ENCODE peak calls at places on chromosomes 13 and 19, in seven cellular contexts. O, G, Y, J, E, Q and H are unnamed samples.

GRCh38 chr13:51230473-51231105 is 8.4 kb downstream of the FAM124A start:
- DNase-seq in Q (no peak), J (peak), Y (no peak), G (no peak), E (no peak), O (no peak), H (no peak)

GRCh38 chr13:25733696-25734435 is 317.9 kb downstream of the SHISA2 start:
- DNase-seq in J (no peak), O (no peak), G (no peak), E (no peak), Q (no peak), Y (no peak), H (no peak)

GRCh38 chr19:39740395-39740794 is 2.6 kb upstream of the CLC start:
- DNase-seq in O (no peak), J (no peak), Q (no peak), G (no peak), E (no peak), Y (no peak), H (no peak)

GRCh38 chr19:35291259-35291658 is 702 bp upstream of the MAG start:
- DNase-seq in G (no peak), E (no peak), Y (no peak), O (no peak), J (no peak), Q (no peak), H (no peak)

GRCh38 chr19:48403606-48404005 is 10.1 kb downstream of the GRIN2D start:
- DNase-seq in G (no peak), E (peak), O (peak), J (no peak), Q (no peak), Y (no peak), H (peak)

GRCh38 chr13:72782717-72783116 is 784 bp downstream of the PIBF1 start:
- DNase-seq in G (no peak), Y (no peak), O (no peak), J (no peak), Q (no peak), E (no peak), H (no peak)

GRCh38 chr19:10831980-10832658 is 3.9 kb downstream of the TMED1 start:
- DNase-seq in E (peak), O (no peak), Y (no peak), J (no peak), G (no peak), Q (no peak), H (no peak)

GRCh38 chr19:10797078-10797477 is 38.9 kb downstream of the TMED1 start:
- DNase-seq in E (no peak), G (no peak), Q (no peak), Y (no peak), J (no peak), O (no peak), H (no peak)

GRCh38 chr19:28333909-28334308 is 879.0 kb downstream of the UQCRFS1 start:
- DNase-seq in J (no peak), Q (no peak), G (no peak), E (no peak), O (no peak), Y (no peak), H (no peak)

GRCh38 chr13:63408227-63409202 is 1992.9 kb upstream of the PCDH20 start:
- DNase-seq in J (no peak), Q (no peak), G (no peak), Y (no peak), E (no peak), O (no peak), H (no peak)

GRCh38 chr13:40026174-40026585 is 370.7 kb downstream of the COG6 start:
- DNase-seq in O (no peak), Q (no peak), G (no peak), E (no peak), Y (no peak), J (no peak), H (peak)

GRCh38 chr13:51804295-51805172 is 571 bp upstream of the DHRS12 start:
- DNase-seq in Q (no peak), O (no peak), E (peak), G (no peak), Y (no peak), J (peak), H (no peak)

GRCh38 chr19:48940902-48941301 is 7.4 kb downstream of the DHDH start:
- DNase-seq in G (no peak), O (no peak), Y (no peak), J (no peak), Q (no peak), E (no peak), H (no peak)

GRCh38 chr19:10404888-10405808 is 1.8 kb upstream of the CDC37 start:
- DNase-seq in Q (no peak), J (no peak), G (no peak), O (no peak), E (no peak), Y (no peak), H (no peak)

GRCh38 chr13:99995503-99996176 is 14.1 kb downstream of the ZIC2 start:
- DNase-seq in Y (no peak), G (no peak), E (no peak), J (no peak), Q (no peak), O (no peak), H (no peak)

GRCh38 chr13:62879071-62879470 is 1463.4 kb upstream of the PCDH20 start:
- DNase-seq in O (no peak), E (no peak), Q (no peak), G (no peak), J (no peak), Y (no peak), H (no peak)

GRCh38 chr13:33494596-33495214 is 209.2 kb upstream of the STARD13 start:
- DNase-seq in G (no peak), O (peak), J (no peak), Q (peak), Y (no peak), E (no peak), H (no peak)

GRCh38 chr19:47124937-47125668 is 5.5 kb upstream of the SAE1 start:
- DNase-seq in G (no peak), O (peak), Y (no peak), J (no peak), Q (peak), E (no peak), H (peak)

GRCh38 chr19:46637224-46637623 is 1.2 kb upstream of the GNG8 start:
- DNase-seq in G (no peak), J (no peak), Y (no peak), O (no peak), E (no peak), Q (no peak), H (no peak)

GRCh38 chr19:16435238-16435911 is 36.4 kb downstream of the EPS15L1 start:
- DNase-seq in E (no peak), G (no peak), O (peak), Q (no peak), J (peak), Y (no peak), H (no peak)

GRCh38 chr19:32876919-32877285 is 7.3 kb upstream of the SLC7A9 start:
- DNase-seq in O (no peak), J (no peak), Q (no peak), G (no peak), E (peak), Y (no peak), H (no peak)

GRCh38 chr13:110347535-110348308 is 40.6 kb downstream of the COL4A2 start:
- DNase-seq in J (peak), O (no peak), Y (no peak), E (no peak), G (no peak), Q (peak), H (no peak)

GRCh38 chr19:45498411-45499195 is at the start of gene PPM1N:
- DNase-seq in Q (no peak), J (no peak), Y (no peak), E (peak), G (no peak), O (no peak), H (peak)

GRCh38 chr13:45180713-45181601 is 19.9 kb downstream of the KCTD4 start:
- DNase-seq in Q (no peak), J (no peak), G (no peak), Y (no peak), O (no peak), E (no peak), H (no peak)

GRCh38 chr13:79678100-79678499 is 197.1 kb downstream of the NDFIP2 start:
- DNase-seq in G (no peak), Y (no peak), E (no peak), O (no peak), J (no peak), Q (no peak), H (no peak)

GRCh38 chr13:80513196-80513595 is 172.3 kb upstream of the SPRY2 start:
- DNase-seq in E (no peak), Q (no peak), J (no peak), G (no peak), O (no peak), Y (no peak), H (no peak)

GRCh38 chr19:14497347-14497921 is 1.5 kb upstream of the GIPC1 start:
- DNase-seq in E (peak), Q (no peak), Y (no peak), O (no peak), G (no peak), J (no peak), H (no peak)

GRCh38 chr13:32098275-32098674 is 66.7 kb downstream of the FRY start:
- DNase-seq in E (no peak), O (no peak), J (no peak), G (no peak), Y (no peak), Q (no peak), H (no peak)

GRCh38 chr13:75359266-75359665 is 122.7 kb downstream of the TBC1D4 start:
- DNase-seq in O (no peak), Q (peak), E (no peak), J (no peak), Y (peak), G (no peak), H (no peak)

GRCh38 chr13:52615817-52616216 is 26.4 kb upstream of the HNRNPA1L2 start:
- DNase-seq in G (no peak), Y (no peak), Q (no peak), E (no peak), O (peak), J (no peak), H (no peak)

GRCh38 chr19:46218160-46218559 is 11.4 kb upstream of the IGFL1 start:
- DNase-seq in O (peak), Y (peak), Q (peak), G (no peak), J (no peak), E (no peak), H (no peak)

GRCh38 chr19:53157601-53158000 is 1.3 kb downstream of the ZNF347 start:
- DNase-seq in J (no peak), Q (no peak), O (no peak), G (no peak), Y (no peak), E (no peak), H (no peak)

GRCh38 chr19:1853295-1854031 is 5.2 kb upstream of the REXO1 start:
- DNase-seq in E (peak), G (no peak), J (peak), Y (no peak), O (peak), Q (peak), H (peak)
- TF ChIP-seq POLR2AphosphoS5 in E (peak), G (peak), J (no peak), Y (no peak), O (no peak), Q (peak), H (no peak)

GRCh38 chr19:1467228-1467511 is 11.8 kb downstream of the C19orf25 start:
- DNase-seq in E (peak), Y (no peak), G (no peak), Q (no peak), O (no peak), J (no peak), H (no peak)

GRCh38 chr19:1466018-1466460 is 13.0 kb downstream of the C19orf25 start:
- DNase-seq in J (no peak), E (peak), O (no peak), G (no peak), Y (no peak), Q (no peak), H (no peak)

GRCh38 chr19:1468274-1469199 is 10.5 kb downstream of the C19orf25 start:
- DNase-seq in O (no peak), E (no peak), G (no peak), Q (no peak), Y (no peak), J (no peak), H (no peak)

GRCh38 chr19:1466461-1467227 is 12.4 kb downstream of the C19orf25 start:
- DNase-seq in J (no peak), Y (no peak), Q (no peak), E (no peak), G (no peak), O (no peak), H (no peak)

GRCh38 chr19:1467512-1468273 is 11.3 kb downstream of the C19orf25 start:
- DNase-seq in J (no peak), O (no peak), E (no peak), G (no peak), Y (no peak), Q (no peak), H (no peak)
- TF ChIP-seq POLR2AphosphoS5 in J (no peak), O (no peak), E (no peak), G (no peak), Y (no peak), Q (no peak), H (no peak)

GRCh38 chr13:22927008-22927393 is 253.8 kb upstream of the SGCG start:
- DNase-seq in E (peak), J (no peak), O (no peak), Y (no peak), Q (no peak), G (no peak), H (no peak)
- TF ChIP-seq POLR2AphosphoS5 in E (no peak), J (no peak), O (no peak), Y (no peak), Q (no peak), G (no peak), H (no peak)

GRCh38 chr13:48094781-48095502 is at the start of gene MED4:
- DNase-seq in J (peak), O (peak), Q (peak), G (peak), Y (peak), E (peak), H (peak)
- TF ChIP-seq POLR2AphosphoS5 in J (peak), O (peak), Q (peak), G (peak), Y (peak), E (peak), H (peak)

DNA sequence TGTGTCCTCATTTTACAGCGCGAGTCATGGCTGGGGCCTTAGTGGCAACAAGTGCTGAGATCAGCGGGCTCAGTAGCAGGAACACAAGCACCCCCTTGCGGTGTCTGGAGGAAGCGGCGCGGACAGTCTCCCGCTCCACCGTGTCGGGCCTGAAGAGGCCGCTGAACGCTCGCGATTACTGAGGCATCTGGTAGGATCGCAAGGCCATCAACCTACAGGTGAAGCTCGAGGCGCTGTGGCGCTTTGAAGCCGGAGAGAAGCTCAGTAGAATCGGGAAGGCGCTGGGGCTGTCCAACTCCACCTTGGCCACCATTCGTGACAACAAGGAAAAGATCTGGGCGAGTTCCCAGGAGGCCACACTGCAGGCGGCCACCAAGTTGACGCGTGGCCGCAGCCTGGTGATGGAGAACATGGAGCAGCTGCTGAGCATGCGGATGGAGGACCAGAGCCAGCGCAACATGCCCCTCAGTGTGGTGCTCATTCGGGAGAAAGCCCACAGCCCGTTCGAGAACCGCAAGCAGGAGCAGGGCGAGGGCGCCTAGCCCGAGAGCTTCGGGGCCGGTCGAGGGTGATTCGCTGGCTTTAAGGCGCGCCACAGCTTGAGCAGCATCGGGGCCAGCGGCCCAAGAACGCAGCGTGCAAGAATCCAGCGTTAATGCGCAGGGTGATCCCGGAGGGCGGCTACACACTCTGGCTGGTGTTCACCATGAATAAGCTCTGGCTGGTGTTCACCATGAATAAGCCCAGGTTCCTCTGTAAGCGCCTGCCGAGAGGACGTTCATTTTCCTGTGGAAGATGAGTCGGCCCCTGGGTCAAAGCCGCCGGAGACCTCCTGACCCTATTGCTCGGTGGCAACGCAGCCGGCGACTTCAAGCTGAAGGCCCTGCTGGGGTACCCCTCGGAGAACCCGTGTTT is 8.3 kb upstream of the MZF1 start:
- DNase-seq in J (no peak), E (peak), G (peak), Y (peak), Q (peak), O (peak), H (peak)
- TF ChIP-seq POLR2AphosphoS5 in J (no peak), E (peak), G (peak), Y (peak), Q (peak), O (peak), H (no peak)

GRCh38 chr13:112328936-112329335 is 47.2 kb upstream of the SPACA7 start:
- DNase-seq in Q (no peak), G (no peak), J (no peak), O (no peak), Y (no peak), E (no peak), H (no peak)

GRCh38 chr13:112324121-112324520 is 52.0 kb upstream of the SPACA7 start:
- DNase-seq in O (no peak), J (no peak), Q (no peak), Y (no peak), G (no peak), E (no peak), H (no peak)

GRCh38 chr13:112326821-112327370 is 49.3 kb upstream of the SPACA7 start:
- DNase-seq in G (no peak), J (no peak), Y (no peak), E (no peak), Q (no peak), O (no peak), H (no peak)

GRCh38 chr13:112325142-112325808 is 50.9 kb upstream of the SPACA7 start:
- DNase-seq in Q (no peak), E (no peak), G (no peak), O (no peak), J (no peak), Y (no peak), H (no peak)

GRCh38 chr13:112325941-112326645 is 50.1 kb upstream of the SPACA7 start:
- DNase-seq in E (no peak), G (no peak), O (no peak), Y (no peak), Q (no peak), J (no peak), H (no peak)
- TF ChIP-seq POLR2AphosphoS5 in E (no peak), G (no peak), O (no peak), Y (no peak), Q (no peak), J (no peak), H (no peak)

GRCh38 chr13:48412881-48413351 is at the start of gene LPAR6:
- DNase-seq in G (no peak), Y (no peak), O (no peak), E (no peak), J (no peak), Q (no peak), H (no peak)
- TF ChIP-seq POLR2AphosphoS5 in G (no peak), Y (no peak), O (no peak), E (peak), J (peak), Q (no peak), H (no peak)

GRCh38 chr13:91817250-91817649 is 418.8 kb downstream of the GPC5 start:
- DNase-seq in G (no peak), Y (no peak), O (peak), Q (no peak), E (no peak), J (no peak), H (no peak)

GRCh38 chr13:91809161-91809560 is 410.7 kb downstream of the GPC5 start:
- DNase-seq in G (no peak), Q (no peak), Y (no peak), E (no peak), O (no peak), J (no peak), H (no peak)

GRCh38 chr13:91813255-91813654 is 414.8 kb downstream of the GPC5 start:
- DNase-seq in Y (no peak), G (no peak), Q (no peak), J (no peak), E (no peak), O (peak), H (no peak)
- TF ChIP-seq POLR2AphosphoS5 in Y (no peak), G (no peak), Q (no peak), J (no peak), E (no peak), O (no peak), H (no peak)

DNA sequence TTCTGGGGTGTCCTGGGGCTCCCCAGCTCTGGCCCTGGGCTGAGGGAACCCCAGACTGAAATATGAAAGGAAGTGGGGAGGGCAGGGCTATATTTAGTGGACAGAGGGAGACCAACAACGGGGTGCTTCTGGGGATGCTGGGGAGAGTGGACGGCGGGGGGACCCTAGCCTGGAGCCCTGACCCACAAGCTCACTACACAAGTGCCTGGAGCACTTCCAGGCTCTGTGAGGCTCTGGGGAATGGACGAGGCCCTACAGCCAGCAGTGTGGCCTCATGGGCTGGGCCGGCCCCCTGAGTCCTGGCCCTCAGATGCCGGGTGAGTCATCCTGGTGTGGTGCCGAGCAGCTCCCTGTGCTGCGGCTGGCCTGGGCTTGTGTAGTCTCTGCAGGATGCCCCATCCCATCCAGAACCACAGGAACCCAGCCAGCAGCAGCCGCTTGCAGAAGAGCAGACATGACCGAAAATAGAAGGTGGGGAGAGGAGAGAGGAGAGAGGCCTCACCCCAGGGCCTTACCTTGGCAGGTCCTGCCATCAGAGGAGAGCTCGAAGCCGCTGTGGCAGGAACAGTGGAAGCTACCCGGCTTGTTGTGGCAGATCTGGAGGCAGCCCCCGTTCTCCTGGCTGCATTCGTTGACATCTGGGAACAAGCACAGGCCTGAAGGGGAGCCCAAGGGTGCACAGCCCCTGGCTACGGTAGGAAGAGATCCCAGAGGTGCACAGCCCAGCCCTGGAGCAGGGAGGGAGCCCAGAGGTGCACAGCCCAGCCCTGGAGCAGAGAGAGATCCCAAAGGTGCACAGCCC is 26.1 kb downstream of the GAS6 start:
- DNase-seq in J (peak), G (no peak), O (peak), Y (no peak), Q (peak), E (no peak), H (no peak)
- TF ChIP-seq POLR2AphosphoS5 in J (peak), G (no peak), O (no peak), Y (no peak), Q (peak), E (peak), H (no peak)

DNA sequence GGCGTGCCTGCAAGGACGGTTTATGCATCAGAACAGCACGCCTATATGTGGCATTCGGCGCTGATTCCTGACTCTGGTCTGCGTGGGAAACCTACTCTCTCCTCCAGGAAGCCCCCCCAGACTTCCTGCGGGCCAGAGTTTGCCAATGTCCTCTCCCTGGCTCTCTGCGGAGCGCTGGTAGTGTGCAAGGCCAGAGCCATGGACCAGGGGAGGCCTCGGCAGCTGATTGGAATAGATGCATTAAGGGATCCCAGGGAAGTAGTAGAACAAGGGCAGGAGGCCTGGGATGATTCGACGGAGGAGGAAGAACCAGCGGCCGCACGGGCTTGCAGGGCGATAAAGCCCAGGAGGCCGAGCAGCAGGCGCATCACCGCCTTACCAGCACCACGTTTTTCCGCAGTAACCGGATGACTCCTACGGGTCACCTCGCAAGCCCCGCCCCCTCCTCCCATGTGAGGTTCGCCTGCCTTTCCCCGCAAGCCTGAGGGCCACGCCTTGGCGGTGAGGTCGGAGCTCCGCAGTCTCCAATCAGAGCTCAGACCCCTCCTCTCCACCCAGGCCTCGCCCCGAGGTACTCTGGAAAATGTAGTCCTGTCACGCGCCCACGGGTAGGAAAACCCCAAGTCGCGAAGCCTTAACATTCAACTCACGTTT is 5.0 kb downstream of the CLEC11A start:
- DNase-seq in O (peak), Q (no peak), Y (peak), J (peak), G (no peak), E (no peak), H (no peak)
- TF ChIP-seq POLR2AphosphoS5 in O (peak), Q (no peak), Y (peak), J (no peak), G (no peak), E (no peak), H (no peak)